ENCODE peak calls at places on chromosomes 7 and 10, in eight cellular contexts. A, G, I, N, U, E, W and B are unnamed samples.

GRCh38 chr10:13822475-13822874 is 235.7 kb downstream of the PRPF18 start:
- DNase-seq in A (no peak), G (no peak), I (no peak), N (no peak), U (no peak), E (no peak), W (no peak), B (no peak)

GRCh38 chr10:112990271-112990670 is 40.2 kb downstream of the TCF7L2 start:
- DNase-seq in A (no peak), G (no peak), I (no peak), N (no peak), U (no peak), E (no peak), W (peak), B (no peak)

GRCh38 chr10:131726460-131726861 is 174.3 kb upstream of the PPP2R2D start:
- DNase-seq in A (peak), G (peak), I (peak), N (no peak), U (peak), E (peak), W (peak), B (peak)

GRCh38 chr10:47152861-47153349 is 147.1 kb upstream of the GDF10 start:
- DNase-seq in A (no peak), G (no peak), I (no peak), N (no peak), U (peak), E (no peak), W (no peak), B (no peak)

GRCh38 chr10:46171661-46172060 is 115.1 kb upstream of the ANTXRL start:
- DNase-seq in A (no peak), G (no peak), I (no peak), N (no peak), U (no peak), E (no peak), W (no peak), B (no peak)

GRCh38 chr7:105776068-105776790 is 100.2 kb downstream of the ATXN7L1 start:
- DNase-seq in A (peak), G (no peak), I (no peak), N (no peak), U (peak), E (no peak), W (peak), B (peak)

GRCh38 chr7:117163101-117163500 is 159.8 kb downstream of the WNT2 start:
- DNase-seq in A (no peak), G (no peak), I (no peak), N (no peak), U (no peak), E (no peak), W (no peak), B (no peak)

GRCh38 chr7:150945853-150946825 is 32.0 kb downstream of the KCNH2 start:
- DNase-seq in A (peak), G (no peak), I (peak), N (no peak), U (no peak), E (no peak), W (peak), B (no peak)

GRCh38 chr7:2726316-2727018 is 38.5 kb downstream of the AMZ1 start:
- DNase-seq in A (no peak), G (no peak), I (no peak), N (no peak), U (no peak), E (no peak), W (no peak), B (no peak)

GRCh38 chr7:140390466-140391190 is 7.7 kb downstream of the SLC37A3 start:
- DNase-seq in A (no peak), G (no peak), I (peak), N (peak), U (no peak), E (no peak), W (peak), B (no peak)

GRCh38 chr10:22345301-22346086 is at the start of gene SPAG6:
- DNase-seq in A (peak), G (no peak), I (peak), N (peak), U (peak), E (peak), W (no peak), B (peak)

GRCh38 chr7:155257482-155258232 is 40.0 kb upstream of the INSIG1 start:
- DNase-seq in A (peak), G (peak), I (peak), N (no peak), U (no peak), E (peak), W (peak), B (peak)

GRCh38 chr7:98559958-98560357 is 57.1 kb upstream of the NPTX2 start:
- DNase-seq in A (no peak), G (peak), I (no peak), N (no peak), U (peak), E (peak), W (peak), B (no peak)

GRCh38 chr10:119131512-119132240 is 27.8 kb downstream of the DENND10 start:
- DNase-seq in A (no peak), G (peak), I (peak), N (peak), U (no peak), E (peak), W (peak), B (no peak)

GRCh38 chr7:139774376-139774775 is 3.4 kb downstream of the HIPK2 start:
- DNase-seq in A (no peak), G (no peak), I (no peak), N (no peak), U (no peak), E (no peak), W (peak), B (no peak)

GRCh38 chr10:19839090-19839489 is 22.9 kb downstream of the PLXDC2 start:
- DNase-seq in A (no peak), G (no peak), I (no peak), N (no peak), U (no peak), E (no peak), W (no peak), B (no peak)

GRCh38 chr10:86197166-86197790 is 169.3 kb downstream of the GRID1 start:
- DNase-seq in A (no peak), G (no peak), I (no peak), N (no peak), U (no peak), E (no peak), W (no peak), B (no peak)